ENCODE peak calls at places on chromosomes 3 and 15, in nine cellular contexts. P is BJ; H is IMR-90; F is GM12864; X is epithelial cell of esophagus; N is frontal cortex; Z is CD8-positive, alpha-beta memory T cell; K is sigmoid colon; J is nephron progenitor cell. W is an unnamed sample.

GRCh38 chr3:50189274-50189673 is 2.1 kb upstream of the GNAT1 start:
- DNase-seq in P (no peak), H (peak; percentile 79), F (no peak), X (peak; percentile 78), N (peak; percentile 73), Z (no peak), K (peak; percentile 87), J (peak; percentile 68), W (peak; percentile 90)

GRCh38 chr3:4821975-4822374 is 157.3 kb upstream of the BHLHE40 start:
- DNase-seq in P (no peak), H (no peak), F (no peak), X (no peak), N (no peak), Z (peak; percentile 93), K (no peak), J (no peak), W (no peak)

GRCh38 chr15:90351479-90352108 is 490 bp upstream of the ZNF774 start:
- DNase-seq in P (no peak), H (no peak), F (no peak), X (no peak), N (no peak), Z (peak; percentile 50), K (no peak), J (no peak), W (no peak)

GRCh38 chr3:79125313-79125984 is 642.3 kb downstream of the ROBO1 start:
- DNase-seq in P (no peak), H (no peak), F (no peak), X (no peak), N (no peak), Z (no peak), K (no peak), J (peak; percentile 1), W (no peak)

GRCh38 chr15:78695849-78696248 is 54.8 kb upstream of the CHRNB4 start:
- DNase-seq in P (no peak), H (no peak), F (no peak), X (no peak), N (no peak), Z (no peak), K (no peak), J (no peak), W (peak; percentile 20)

GRCh38 chr3:55988905-55989304 is 479.4 kb downstream of the ERC2 start:
- DNase-seq in P (no peak), H (no peak), F (no peak), X (no peak), N (no peak), Z (no peak), K (no peak), J (no peak), W (no peak)

GRCh38 chr3:13492976-13493866 is 13.1 kb downstream of the HDAC11 start:
- DNase-seq in P (no peak), H (no peak), F (no peak), X (no peak), N (no peak), Z (peak; percentile 38), K (no peak), J (no peak), W (no peak)

GRCh38 chr15:50876989-50877360 is 31.5 kb upstream of the AP4E1 start:
- DNase-seq in P (peak; percentile 84), H (peak; percentile 93), F (peak; percentile 65), X (peak; percentile 82), N (peak; percentile 49), Z (peak; percentile 68), K (peak; percentile 86), J (peak; percentile 79), W (peak; percentile 92)

GRCh38 chr3:168812234-168812633 is 716.5 kb upstream of the GOLIM4 start:
- DNase-seq in P (no peak), H (no peak), F (no peak), X (no peak), N (no peak), Z (no peak), K (no peak), J (no peak), W (no peak)

GRCh38 chr3:43372809-43373587 is 86.7 kb downstream of the SNRK start:
- DNase-seq in P (no peak), H (no peak), F (no peak), X (no peak), N (no peak), Z (no peak), K (no peak), J (peak; percentile 25), W (no peak)

GRCh38 chr3:149381173-149382090 is 4.0 kb upstream of the TM4SF1 start:
- DNase-seq in P (no peak), H (no peak), F (no peak), X (no peak), N (no peak), Z (no peak), K (no peak), J (no peak), W (no peak)

GRCh38 chr3:197031315-197032285 is 2.0 kb upstream of the MELTF start:
- DNase-seq in P (peak; percentile 82), H (peak; percentile 100), F (no peak), X (peak; percentile 99), N (peak; percentile 31), Z (no peak), K (peak; percentile 87), J (no peak), W (peak; percentile 95)

GRCh38 chr3:15015456-15015855 is 49.7 kb downstream of the MRPS25 start:
- DNase-seq in P (no peak), H (peak; percentile 3), F (no peak), X (no peak), N (no peak), Z (no peak), K (no peak), J (no peak), W (peak; percentile 74)

GRCh38 chr3:101809178-101810022 is 30.4 kb downstream of the NXPE3 start:
- DNase-seq in P (no peak), H (peak; percentile 56), F (no peak), X (peak; percentile 49), N (no peak), Z (no peak), K (no peak), J (peak; percentile 28), W (peak; percentile 42)

GRCh38 chr3:124587053-124587408 is 143.2 kb upstream of the UMPS start:
- DNase-seq in P (no peak), H (no peak), F (no peak), X (peak; percentile 62), N (no peak), Z (no peak), K (no peak), J (no peak), W (peak; percentile 27)

GRCh38 chr3:78847203-78847602 is 920.6 kb downstream of the ROBO1 start:
- DNase-seq in P (no peak), H (no peak), F (no peak), X (no peak), N (no peak), Z (no peak), K (no peak), J (no peak), W (no peak)

GRCh38 chr15:41967506-41968206 is 4.7 kb downstream of the EHD4 start:
- DNase-seq in P (no peak), H (peak; percentile 36), F (peak; percentile 53), X (peak; percentile 51), N (no peak), Z (no peak), K (peak; percentile 71), J (no peak), W (peak; percentile 26)

GRCh38 chr3:185330238-185330637 is 32.7 kb upstream of the MAP3K13 start:
- DNase-seq in P (no peak), H (no peak), F (no peak), X (no peak), N (no peak), Z (no peak), K (no peak), J (no peak), W (no peak)

GRCh38 chr3:6799264-6799915 is 61.5 kb upstream of the GRM7 start:
- DNase-seq in P (no peak), H (no peak), F (peak; percentile 10), X (peak; percentile 43), N (no peak), Z (no peak), K (no peak), J (peak; percentile 63), W (no peak)

GRCh38 chr3:137770821-137771399 is 6.8 kb downstream of the SOX14 start:
- DNase-seq in P (no peak), H (no peak), F (no peak), X (no peak), N (no peak), Z (no peak), K (no peak), J (peak; percentile 45), W (no peak)

GRCh38 chr3:175270199-175270837 is 411.2 kb downstream of the NAALADL2 start:
- DNase-seq in P (peak; percentile 62), H (peak; percentile 62), F (no peak), X (peak; percentile 16), N (no peak), Z (no peak), K (no peak), J (no peak), W (no peak)